ENCODE peak calls at places on chromosome 19, in four cellular contexts. R is mesendoderm, Y is H9, B is H1. A is an unnamed sample. For H3K4me1, the result is how much of the 10 kb centered on the place peaks cover.

GRCh38 chr19:41377977-41378707 is 1.8 kb downstream of the TMEM91 start:
- DNase-seq in Y (peak), R (peak), B (peak), A (no peak)

GRCh38 chr19:38666662-38667448 is 19.4 kb downstream of the ACTN4 start:
- DNase-seq in Y (no peak), R (peak), B (no peak), A (peak)

GRCh38 chr19:17846146-17846545 is 1.6 kb downstream of the JAK3 start:
- DNase-seq in Y (no peak), B (no peak), R (no peak), A (no peak)

GRCh38 chr19:42249149-42249750 is 5.7 kb downstream of the ERF start:
- DNase-seq in B (no peak), Y (no peak), R (no peak), A (no peak)

GRCh38 chr19:46014534-46014933 is 8.3 kb downstream of the PGLYRP1 start:
- DNase-seq in B (no peak), R (no peak), Y (no peak), A (no peak)

GRCh38 chr19:43636121-43636683 is 3.4 kb downstream of the CADM4 start:
- DNase-seq in R (peak), Y (peak), B (peak), A (no peak)

GRCh38 chr19:53977991-53978731 is 13.3 kb upstream of the CACNG6 start:
- DNase-seq in R (peak), Y (peak), B (peak), A (peak)

GRCh38 chr19:6765738-6766356 is 1.4 kb downstream of the SH2D3A start:
- DNase-seq in Y (peak), B (peak), R (peak), A (no peak)

GRCh38 chr19:41296323-41296935 is 13.5 kb upstream of the CCDC97 start:
- DNase-seq in Y (no peak), R (no peak), B (no peak), A (no peak)

GRCh38 chr19:14369399-14370168 is 11.7 kb upstream of the ADGRE5 start:
- DNase-seq in B (no peak), R (no peak), Y (no peak), A (peak)

GRCh38 chr19:45901912-45902650 is at the start of gene MYPOP:
- DNase-seq in Y (peak), R (peak), B (no peak), A (no peak)

GRCh38 chr19:6227156-6227940 is 52.4 kb downstream of the MLLT1 start:
- DNase-seq in B (no peak), R (no peak), Y (no peak), A (no peak)

GRCh38 chr19:41031926-41032325 is 40.8 kb downstream of the CYP2B6 start:
- DNase-seq in R (no peak), B (no peak), Y (no peak), A (no peak)

GRCh38 chr19:54667217-54667616 is 4.4 kb downstream of the LILRB4 start:
- DNase-seq in Y (no peak), B (no peak), R (no peak), A (no peak)

GRCh38 chr19:17323274-17323972 is 11.2 kb downstream of the ANO8 start:
- DNase-seq in R (no peak), Y (no peak), B (no peak), A (no peak)

GRCh38 chr19:15464394-15465385 is at the start of gene RASAL3:
- DNase-seq in B (no peak), Y (peak), R (no peak), A (no peak)

GRCh38 chr19:13953021-13953531 is 767 bp downstream of the DCAF15 start:
- DNase-seq in R (peak), Y (peak), B (no peak), A (peak)

GRCh38 chr19:40420766-40421467 is 4.9 kb downstream of the SERTAD1 start:
- DNase-seq in R (peak), Y (peak), B (peak), A (peak)

GRCh38 chr19:45472557-45473365 is 5.0 kb downstream of the FOSB start:
- DNase-seq in B (peak), Y (no peak), R (peak), A (no peak)

GRCh38 chr19:343941-344624 is 513 bp downstream of the MIER2 start:
- DNase-seq in R (peak), Y (no peak), B (peak), A (no peak)

GRCh38 chr19:8397746-8398721 is 7.9 kb downstream of the RAB11B start:
- DNase-seq in B (no peak), R (no peak), Y (no peak), A (no peak)

GRCh38 chr19:8526345-8527062 is 12.5 kb upstream of the ZNF414 start:
- DNase-seq in Y (peak), B (peak), R (peak), A (peak)

GRCh38 chr19:55418185-55418584 is 10.6 kb upstream of the UBE2S start:
- DNase-seq in Y (peak), B (peak), R (peak), A (peak)

GRCh38 chr19:38304352-38304865 is 358 bp downstream of the C19orf33 start:
- DNase-seq in R (peak), B (peak), Y (no peak), A (no peak)

GRCh38 chr19:38277549-38277948 is 13.2 kb downstream of the SPINT2 start:
- DNase-seq in B (no peak), R (peak), Y (no peak), A (peak)

GRCh38 chr19:1837625-1838105 is 10.6 kb downstream of the REXO1 start:
- DNase-seq in Y (peak), B (peak), R (peak), A (no peak)

GRCh38 chr19:16825312-16826168 is 3.7 kb upstream of the SIN3B start:
- DNase-seq in B (peak), Y (peak), R (peak), A (peak)

GRCh38 chr19:49546825-49547565 is 19.2 kb downstream of the RCN3 start:
- DNase-seq in B (peak), R (peak), Y (peak), A (peak)

GRCh38 chr19:37669336-37669963 is 14.2 kb upstream of the ZFP30 start:
- DNase-seq in B (no peak), R (peak), Y (no peak), A (no peak)

GRCh38 chr19:42280761-42281174 is 11.7 kb downstream of the CIC start:
- DNase-seq in R (peak), B (no peak), Y (no peak), A (peak)

GRCh38 chr19:49213791-49214190 is 56.2 kb downstream of the TRPM4 start:
- DNase-seq in R (peak), B (peak), Y (peak), A (no peak)

GRCh38 chr19:35861640-35862160 is 5.0 kb downstream of the KIRREL2 start:
- DNase-seq in R (no peak), Y (no peak), B (no peak), A (no peak)

GRCh38 chr19:1587872-1588271 is 4.8 kb downstream of the MBD3 start:
- DNase-seq in R (no peak), B (no peak), Y (no peak), A (no peak)

GRCh38 chr19:46076951-46077814 is 36.4 kb upstream of the IGFL4 start:
- DNase-seq in Y (peak), B (peak), R (peak), A (peak)

GRCh38 chr19:36213793-36214387 is 575 bp downstream of the ZNF565 start:
- DNase-seq in B (no peak), R (no peak), Y (no peak), A (peak)

GRCh38 chr19:7104783-7105447 is 35.4 kb downstream of the ZNF557 start:
- DNase-seq in Y (no peak), R (no peak), B (no peak), A (no peak)

GRCh38 chr19:55621673-55622231 is 2.6 kb downstream of the ZNF784 start:
- DNase-seq in R (no peak), B (no peak), Y (no peak), A (no peak)

DNA sequence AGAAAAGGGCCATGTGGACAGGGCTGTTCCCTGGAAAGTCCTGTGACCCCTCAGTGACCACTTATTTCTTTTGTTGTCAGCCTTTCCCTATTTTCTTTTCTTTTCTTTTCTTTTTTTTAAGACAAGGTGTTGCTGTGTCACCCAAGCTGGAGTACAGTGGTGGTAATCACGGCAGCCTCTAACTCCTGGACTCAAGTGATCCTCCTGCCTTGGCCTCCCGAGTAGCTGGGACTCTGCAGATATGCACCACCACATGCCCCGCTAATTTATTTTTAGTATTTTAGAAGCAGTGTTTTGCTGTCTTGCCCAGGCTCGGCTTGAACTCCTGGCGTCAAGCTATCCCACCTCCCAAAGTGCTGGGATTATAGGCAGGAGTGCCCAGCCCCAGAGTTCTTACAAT is 1.1 kb upstream of the GPI start:
- DNase-seq in Y (no peak), B (no peak), R (no peak), A (no peak)
- H4K5ac ChIP-seq in Y (no peak), B (no peak), R (no peak), A (no peak)

GRCh38 chr19:5090780-5091575 is 122.1 kb downstream of the KDM4B start:
- DNase-seq in B (no peak), R (peak), Y (no peak), A (peak)
- H3K4me1 ChIP-seq in B (under half), R (under half), Y (under half), A (under half)

GRCh38 chr19:10872551-10873107 is 1.3 kb downstream of the CARM1 start:
- DNase-seq in B (no peak), R (no peak), Y (no peak), A (no peak)

GRCh38 chr19:10870955-10871603 is at the start of gene CARM1:
- DNase-seq in R (peak), Y (peak), B (peak), A (peak)

GRCh38 chr19:10874019-10874418 is 2.7 kb downstream of the CARM1 start:
- DNase-seq in Y (no peak), R (no peak), B (no peak), A (no peak)

GRCh38 chr19:10870501-10870954 is 825 bp upstream of the CARM1 start:
- DNase-seq in B (no peak), Y (no peak), R (no peak), A (no peak)

GRCh38 chr19:10871711-10872550 is 578 bp downstream of the CARM1 start:
- DNase-seq in Y (no peak), R (no peak), B (no peak), A (no peak)
- H3K4me2 ChIP-seq in Y (peak), R (peak), B (peak), A (peak)

DNA sequence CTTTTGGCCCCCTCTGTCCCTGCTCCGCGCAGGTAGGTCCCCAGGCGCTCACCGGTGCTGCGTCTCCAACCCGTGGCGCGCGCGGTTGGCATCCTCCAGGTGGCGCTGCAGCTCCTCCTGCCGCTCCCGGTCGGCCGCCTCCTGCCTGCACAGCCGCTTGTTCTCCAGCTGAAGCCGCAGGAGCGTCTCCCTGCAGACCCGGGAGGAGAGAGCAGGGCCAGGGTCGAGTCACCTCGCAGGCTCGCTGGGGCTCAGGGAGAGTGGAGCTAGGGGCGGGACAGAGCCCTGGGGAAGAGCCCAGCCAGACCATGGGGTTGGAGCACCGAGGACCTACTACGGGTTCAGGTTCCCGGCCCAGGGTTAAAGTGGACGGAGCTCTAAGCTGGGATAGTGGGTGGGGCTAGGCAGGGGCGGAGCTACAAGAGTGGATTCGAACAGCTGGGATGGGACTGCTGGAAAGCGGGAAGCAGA is 9.3 kb downstream of the HOOK2 start:
- DNase-seq in R (no peak), Y (peak), B (peak), A (peak)
- H4K5ac ChIP-seq in R (no peak), Y (no peak), B (no peak), A (no peak)

GRCh38 chr19:58585442-58586130 is 12.5 kb upstream of the MZF1 start:
- DNase-seq in Y (peak), B (no peak), R (no peak), A (peak)
- H3K4me1 ChIP-seq in Y (under half), B (under half), R (under half), A (under half)

DNA sequence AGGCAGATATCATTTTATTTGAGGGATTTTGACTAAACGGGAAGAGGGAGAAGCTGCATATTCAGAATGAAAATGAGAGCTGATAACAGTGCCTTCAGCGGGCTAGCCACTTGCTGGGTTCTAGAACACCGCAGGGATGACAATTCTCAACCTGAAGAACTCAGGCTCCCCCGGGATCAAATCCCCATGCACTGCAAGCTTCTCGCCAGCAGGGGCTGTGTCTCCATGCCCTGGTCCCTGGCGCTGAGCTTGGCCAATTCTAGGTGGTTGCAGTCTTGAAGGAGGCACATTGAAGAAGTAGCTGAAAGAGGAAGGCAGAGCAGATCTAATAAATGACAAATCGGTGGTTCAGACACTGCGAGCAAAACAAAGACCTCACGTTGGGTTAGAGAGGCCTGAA is 128.7 kb downstream of the UQCRFS1 start:
- DNase-seq in R (peak), B (peak), Y (peak), A (no peak)
- H3K4me2 ChIP-seq in R (no peak), B (no peak), Y (no peak), A (no peak)

DNA sequence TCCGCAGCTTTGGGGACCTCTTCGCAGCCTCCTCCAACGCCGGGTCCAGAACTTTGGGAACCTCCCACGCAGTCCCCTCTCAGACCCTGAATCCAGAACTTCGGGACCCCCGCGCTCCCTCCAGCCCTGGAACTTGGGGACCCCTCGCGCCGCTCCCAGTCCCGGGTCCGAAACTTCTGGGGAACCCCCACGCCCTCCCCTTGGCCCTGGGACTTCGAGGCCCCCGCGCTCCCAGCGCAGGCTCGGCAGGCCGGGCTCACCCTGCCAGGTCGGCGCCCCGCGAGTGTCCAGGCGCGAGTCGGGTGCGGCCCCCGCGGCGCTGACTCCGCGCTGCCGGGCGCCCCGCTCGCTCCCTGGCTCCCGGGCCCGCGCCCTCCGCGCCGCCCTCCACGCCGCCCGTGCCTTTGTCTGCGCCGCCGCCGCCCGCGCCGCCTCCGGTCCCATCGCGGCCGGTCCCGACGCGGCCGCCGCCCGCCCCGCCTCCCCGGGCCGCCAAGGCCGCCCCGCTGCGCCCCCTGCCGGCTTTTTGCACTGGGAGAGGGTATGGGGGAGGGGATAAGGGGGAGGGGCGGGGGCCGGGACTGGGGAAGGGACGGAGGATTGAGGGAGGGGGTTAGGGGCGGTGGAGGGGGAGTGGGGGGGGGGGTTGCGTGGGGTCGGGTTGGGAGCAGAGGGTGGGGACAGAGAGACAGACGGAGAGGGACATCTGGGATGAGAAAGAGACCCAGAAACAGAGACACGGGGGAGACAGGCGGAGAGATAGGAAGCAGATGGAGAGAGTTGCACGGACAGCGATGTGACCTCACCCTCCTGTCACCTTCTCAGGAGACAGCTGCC is at the start of gene HOMER3:
- DNase-seq in R (peak), Y (peak), B (peak), A (peak)
- H4K5ac ChIP-seq in R (no peak), Y (no peak), B (peak), A (peak)

DNA sequence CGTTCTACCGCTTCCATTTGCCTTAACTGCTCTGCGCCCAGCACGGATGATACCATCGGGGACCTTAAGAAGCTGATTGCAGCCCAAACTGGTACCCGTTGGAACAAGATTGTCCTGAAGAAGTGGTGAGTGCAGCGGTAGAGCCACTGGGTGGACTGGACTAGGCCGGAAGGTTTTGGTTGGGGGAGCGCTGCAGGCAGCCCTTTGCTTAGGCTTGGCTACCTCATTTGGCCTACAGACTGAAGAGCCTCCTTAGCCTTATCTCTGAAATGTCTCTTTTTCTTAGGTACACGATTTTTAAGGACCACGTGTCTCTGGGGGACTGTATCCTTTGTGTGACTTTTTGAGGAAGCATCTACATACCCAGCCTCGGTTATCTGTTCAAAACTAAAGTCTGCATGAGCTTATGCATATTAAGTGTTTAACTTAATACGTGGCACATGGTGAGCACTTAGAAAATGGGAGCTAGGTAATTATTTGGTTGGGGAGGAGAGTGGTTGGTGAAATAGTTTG is 889 bp downstream of the UBL5 start:
- DNase-seq in R (no peak), B (no peak), Y (no peak), A (no peak)
- H3K4me1 ChIP-seq in R (under half), B (under half), Y (under half), A (under half)

DNA sequence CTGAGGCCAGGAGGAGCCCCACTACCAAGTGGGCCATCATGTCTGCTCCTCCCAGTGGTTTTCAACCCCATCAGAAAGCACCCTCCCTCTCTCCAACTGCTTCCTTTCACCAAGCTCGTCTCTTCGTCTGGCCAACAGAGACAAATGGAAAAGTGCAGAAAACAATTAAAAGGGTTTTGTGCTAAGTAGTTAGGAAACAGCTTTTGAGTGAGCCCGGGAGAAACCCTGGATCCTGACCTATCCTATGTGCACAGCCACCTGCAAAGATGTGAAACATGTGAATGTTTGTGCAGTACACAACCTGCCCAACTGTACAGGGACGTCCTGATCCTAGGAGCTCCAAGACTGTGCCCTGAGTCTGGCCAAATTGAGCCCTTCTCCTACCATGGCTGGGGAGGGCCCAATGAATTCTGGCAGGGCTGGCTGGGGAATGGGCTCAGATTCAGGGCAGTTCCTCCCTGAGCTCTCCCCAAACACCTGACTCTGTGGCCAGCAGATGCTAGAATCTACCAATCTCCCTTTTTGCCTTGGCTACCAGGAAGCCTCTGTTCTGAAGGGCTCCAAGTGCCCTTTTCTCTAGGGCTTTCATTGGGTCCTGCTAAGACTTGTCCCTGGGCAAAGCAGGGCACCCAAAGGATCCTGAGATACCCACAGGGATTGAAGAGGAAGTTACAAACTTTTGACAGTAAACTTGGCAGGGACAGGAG is 7.9 kb downstream of the TLE5 start:
- DNase-seq in Y (no peak), R (no peak), B (no peak), A (no peak)
- H3K4me2 ChIP-seq in Y (no peak), R (no peak), B (no peak), A (no peak)